ENCODE peak calls at places on chromosomes 12 and 14, in four cellular contexts. S is H1, Q is GM12878, N is K562. K is an unnamed sample.

GRCh38 chr12:67434653-67435375 is 165.7 kb downstream of the CAND1 start:
- DNase-seq in S (no peak), N (no peak), Q (no peak), K (no peak)

GRCh38 chr12:27644446-27644845 is 51.8 kb upstream of the REP15 start:
- DNase-seq in Q (no peak), S (no peak), N (no peak), K (no peak)

GRCh38 chr14:36676236-36676635 is 14.6 kb downstream of the PAX9 start:
- DNase-seq in S (no peak), Q (no peak), N (no peak), K (no peak)

GRCh38 chr12:109792992-109793391 is 40.2 kb downstream of the TRPV4 start:
- DNase-seq in S (no peak), N (no peak), Q (no peak), K (no peak)

GRCh38 chr14:102867826-102868580 is 54.5 kb upstream of the AMN start:
- DNase-seq in S (no peak), Q (no peak), N (no peak), K (no peak)

GRCh38 chr14:76924363-76925151 is 98.3 kb downstream of the LRRC74A start:
- DNase-seq in N (peak; percentile 20), Q (no peak), S (peak; percentile 87), K (peak; percentile 85)

GRCh38 chr12:104790296-104791125 is 167.6 kb downstream of the SLC41A2 start:
- DNase-seq in S (no peak), Q (peak; percentile 13), N (peak; percentile 46), K (peak; percentile 50)

GRCh38 chr12:56061982-56062381 is 18.0 kb upstream of the ERBB3 start:
- DNase-seq in N (no peak), Q (no peak), S (no peak), K (no peak)

GRCh38 chr12:50734409-50735263 is 29.3 kb upstream of the ATF1 start:
- DNase-seq in S (no peak), Q (no peak), N (peak; percentile 27), K (peak; percentile 63)

GRCh38 chr12:15634010-15634676 is 155.0 kb downstream of the EPS8 start:
- DNase-seq in N (no peak), S (no peak), Q (no peak), K (no peak)

GRCh38 chr12:72547593-72547992 is 275.4 kb downstream of the TRHDE start:
- DNase-seq in Q (no peak), N (no peak), S (no peak), K (no peak)

GRCh38 chr14:39374846-39375245 is 57.4 kb downstream of the FBXO33 start:
- DNase-seq in Q (no peak), S (no peak), N (no peak), K (no peak)

GRCh38 chr12:171743-172705 is 41.9 kb downstream of the SLC6A12 start:
- DNase-seq in S (no peak), Q (no peak), N (peak; percentile 57), K (peak; percentile 66)

GRCh38 chr14:58777541-58777979 is 139.8 kb downstream of the DACT1 start:
- DNase-seq in S (no peak), N (no peak), Q (no peak), K (no peak)
- TF ChIP-seq TAF1 in S (no peak), N (no peak), Q (no peak), K (no peak)

GRCh38 chr14:27557445-27557844 is 959.6 kb upstream of the NOVA1 start:
- DNase-seq in N (no peak), Q (no peak), S (no peak), K (no peak)

DNA sequence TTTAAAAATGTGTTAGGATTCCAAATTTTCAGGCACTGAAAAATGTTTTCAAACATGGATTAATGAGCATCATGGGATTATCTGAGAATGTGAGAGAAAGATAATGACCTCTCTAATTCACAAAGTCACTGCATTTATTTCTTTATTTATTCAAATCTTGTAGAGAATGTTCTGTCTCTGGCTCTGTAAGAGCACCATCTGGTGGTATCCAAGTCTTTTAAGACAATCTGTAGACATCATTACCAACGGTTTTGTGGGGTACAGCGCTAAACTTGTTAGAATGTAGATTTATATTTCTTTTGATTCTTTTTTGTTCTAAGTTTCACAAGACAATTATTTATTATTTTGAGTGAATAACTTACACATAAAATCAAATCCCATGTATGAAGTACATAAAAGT is 956.0 kb upstream of the NOVA1 start:
- DNase-seq in N (no peak), S (no peak), Q (no peak), K (no peak)
- TF ChIP-seq NRF1 in N (no peak), S (no peak), Q (no peak), K (no peak)

GRCh38 chr12:122354958-122355641 is 67.4 kb downstream of the CLIP1 start:
- DNase-seq in N (no peak), Q (no peak), S (no peak), K (no peak)

GRCh38 chr12:122355702-122356101 is 66.8 kb downstream of the CLIP1 start:
- DNase-seq in Q (no peak), S (no peak), N (no peak), K (peak; percentile 14)

GRCh38 chr12:122352394-122352793 is 70.1 kb downstream of the CLIP1 start:
- DNase-seq in N (no peak), S (no peak), Q (no peak), K (no peak)

GRCh38 chr12:122350444-122350843 is 72.0 kb downstream of the CLIP1 start:
- DNase-seq in Q (no peak), S (no peak), N (peak; percentile 20), K (peak; percentile 32)

GRCh38 chr12:122356192-122356635 is 66.3 kb downstream of the CLIP1 start:
- DNase-seq in N (peak; percentile 51), Q (peak; percentile 19), S (no peak), K (peak; percentile 77)
- TF ChIP-seq TAF1 in N (no peak), Q (no peak), S (no peak), K (no peak)

GRCh38 chr12:26318661-26319068 is 123.3 kb downstream of the SSPN start:
- DNase-seq in N (peak; percentile 33), S (peak; percentile 2), Q (no peak), K (no peak)

GRCh38 chr12:26319511-26319910 is 124.1 kb downstream of the SSPN start:
- DNase-seq in Q (no peak), S (peak; percentile 3), N (no peak), K (no peak)

GRCh38 chr12:26317942-26318565 is 122.7 kb downstream of the SSPN start:
- DNase-seq in S (no peak), Q (no peak), N (no peak), K (no peak)
- TF ChIP-seq NRF1 in S (no peak), Q (no peak), N (no peak), K (no peak)